ENCODE peak calls at places on chromosomes 7 and 10, in six cellular contexts. C is H1, P is GM12878, Z is GM12891, F is K562, B is HepG2. U is an unnamed sample.

GRCh38 chr7:151895695-151896485 is 19.0 kb upstream of the PRKAG2 start:
- DNase-seq in C (no peak), P (no peak), Z (no peak), F (no peak), B (no peak), U (no peak)

GRCh38 chr10:30231071-30231652 is 117.9 kb downstream of the MTPAP start:
- DNase-seq in C (no peak), P (no peak), Z (no peak), F (no peak), B (peak; percentile 13), U (no peak)

GRCh38 chr7:93148135-93148534 is at the start of gene SAMD9L:
- DNase-seq in C (no peak), P (no peak), Z (peak; percentile 18), F (no peak), B (no peak), U (no peak)

GRCh38 chr7:129739427-129739826 is 127.9 kb downstream of the NRF1 start:
- DNase-seq in C (no peak), P (no peak), Z (no peak), F (no peak), B (no peak), U (no peak)

GRCh38 chr7:151429232-151429554 is 10.7 kb downstream of the CRYGN start:
- DNase-seq in C (no peak), P (no peak), Z (no peak), F (no peak), B (no peak), U (no peak)

GRCh38 chr10:9957352-9957751 is 1060.3 kb upstream of the CELF2 start:
- DNase-seq in C (no peak), P (no peak), Z (no peak), F (no peak), B (no peak), U (no peak)

GRCh38 chr10:43292745-43293676 is 26.1 kb upstream of the RASGEF1A start:
- DNase-seq in C (no peak), P (no peak), Z (no peak), F (peak; percentile 68), B (peak; percentile 21), U (no peak)

GRCh38 chr7:142519077-142519789 is 230.0 kb upstream of the PRSS1 start:
- DNase-seq in C (no peak), P (no peak), Z (no peak), F (no peak), B (no peak), U (no peak)

GRCh38 chr10:3045471-3046209 is 21.7 kb upstream of the PFKP start:
- DNase-seq in C (peak; percentile 54), P (no peak), Z (no peak), F (peak; percentile 85), B (peak; percentile 27), U (no peak)

GRCh38 chr7:17044396-17044795 is 162.6 kb upstream of the AGR3 start:
- DNase-seq in C (no peak), P (no peak), Z (no peak), F (peak; percentile 40), B (peak; percentile 10), U (no peak)

GRCh38 chr7:5282464-5283316 is at the start of gene SLC29A4:
- DNase-seq in C (no peak), P (no peak), Z (no peak), F (peak; percentile 55), B (no peak), U (no peak)

GRCh38 chr7:9242604-9243003 is 809.2 kb downstream of the NXPH1 start:
- DNase-seq in C (no peak), P (no peak), Z (no peak), F (no peak), B (no peak), U (no peak)

GRCh38 chr10:73888514-73888913 is 14.2 kb upstream of the CAMK2G start:
- DNase-seq in C (no peak), P (no peak), Z (no peak), F (no peak), B (no peak), U (no peak)

GRCh38 chr7:92953657-92954056 is 117.3 kb upstream of the CDK6 start:
- DNase-seq in C (no peak), P (no peak), Z (no peak), F (peak; percentile 24), B (no peak), U (no peak)

GRCh38 chr10:1643161-1643910 is 94.0 kb downstream of the ADARB2 start:
- DNase-seq in C (peak; percentile 29), P (peak; percentile 53), Z (peak; percentile 46), F (peak; percentile 52), B (peak; percentile 5), U (no peak)

GRCh38 chr7:130150587-130150986 is 54.6 kb downstream of the TMEM209 start:
- DNase-seq in C (no peak), P (no peak), Z (no peak), F (no peak), B (no peak), U (no peak)

GRCh38 chr7:79142706-79143105 is 310.8 kb downstream of the MAGI2 start:
- DNase-seq in C (no peak), P (no peak), Z (no peak), F (no peak), B (no peak), U (no peak)

GRCh38 chr10:51327432-51327831 is 253.1 kb downstream of the PRKG1 start:
- DNase-seq in C (no peak), P (no peak), Z (no peak), F (no peak), B (no peak), U (no peak)

GRCh38 chr10:48454302-48455054 is 148.0 kb downstream of the MAPK8 start:
- DNase-seq in C (no peak), P (no peak), Z (no peak), F (no peak), B (no peak), U (no peak)

GRCh38 chr7:50739744-50740455 is 42.8 kb downstream of the GRB10 start:
- DNase-seq in C (no peak), P (no peak), Z (no peak), F (no peak), B (no peak), U (no peak)

GRCh38 chr10:78462728-78463228 is 429.1 kb downstream of the RPS24 start:
- DNase-seq in C (no peak), P (no peak), Z (no peak), F (no peak), B (no peak), U (no peak)

GRCh38 chr10:86373828-86374227 is 7.2 kb upstream of the GRID1 start:
- DNase-seq in C (no peak), P (no peak), Z (no peak), F (no peak), B (no peak), U (no peak)

GRCh38 chr10:78033623-78034470 is at the start of gene RPS24:
- DNase-seq in C (peak; percentile 90), P (peak; percentile 89), Z (peak; percentile 75), F (peak; percentile 100), B (peak; percentile 94), U (peak; percentile 79)

GRCh38 chr10:43237631-43238446 is 29.0 kb downstream of the RASGEF1A start:
- DNase-seq in C (no peak), P (no peak), Z (no peak), F (no peak), B (no peak), U (no peak)

GRCh38 chr10:4370376-4370775 is 455.6 kb upstream of the AKR1E2 start:
- DNase-seq in C (no peak), P (no peak), Z (no peak), F (no peak), B (no peak), U (no peak)

GRCh38 chr10:129491123-129491734 is 24.2 kb downstream of the MGMT start:
- DNase-seq in C (no peak), P (no peak), Z (no peak), F (no peak), B (no peak), U (no peak)

GRCh38 chr10:128000660-128001059 is 93.8 kb downstream of the PTPRE start:
- DNase-seq in C (no peak), P (no peak), Z (no peak), F (no peak), B (no peak), U (no peak)

GRCh38 chr10:79023489-79024162 is 45.1 kb upstream of the ZMIZ1 start:
- DNase-seq in C (no peak), P (no peak), Z (no peak), F (peak; percentile 30), B (no peak), U (no peak)

GRCh38 chr10:32972929-32973328 is 14.9 kb upstream of the ITGB1 start:
- DNase-seq in C (no peak), P (no peak), Z (no peak), F (no peak), B (no peak), U (no peak)

GRCh38 chr7:3697472-3697871 is 396.4 kb downstream of the SDK1 start:
- DNase-seq in C (no peak), P (no peak), Z (no peak), F (no peak), B (no peak), U (no peak)

GRCh38 chr7:88214456-88214855 is 5.4 kb downstream of the SRI start:
- DNase-seq in C (no peak), P (no peak), Z (no peak), F (no peak), B (no peak), U (no peak)

DNA sequence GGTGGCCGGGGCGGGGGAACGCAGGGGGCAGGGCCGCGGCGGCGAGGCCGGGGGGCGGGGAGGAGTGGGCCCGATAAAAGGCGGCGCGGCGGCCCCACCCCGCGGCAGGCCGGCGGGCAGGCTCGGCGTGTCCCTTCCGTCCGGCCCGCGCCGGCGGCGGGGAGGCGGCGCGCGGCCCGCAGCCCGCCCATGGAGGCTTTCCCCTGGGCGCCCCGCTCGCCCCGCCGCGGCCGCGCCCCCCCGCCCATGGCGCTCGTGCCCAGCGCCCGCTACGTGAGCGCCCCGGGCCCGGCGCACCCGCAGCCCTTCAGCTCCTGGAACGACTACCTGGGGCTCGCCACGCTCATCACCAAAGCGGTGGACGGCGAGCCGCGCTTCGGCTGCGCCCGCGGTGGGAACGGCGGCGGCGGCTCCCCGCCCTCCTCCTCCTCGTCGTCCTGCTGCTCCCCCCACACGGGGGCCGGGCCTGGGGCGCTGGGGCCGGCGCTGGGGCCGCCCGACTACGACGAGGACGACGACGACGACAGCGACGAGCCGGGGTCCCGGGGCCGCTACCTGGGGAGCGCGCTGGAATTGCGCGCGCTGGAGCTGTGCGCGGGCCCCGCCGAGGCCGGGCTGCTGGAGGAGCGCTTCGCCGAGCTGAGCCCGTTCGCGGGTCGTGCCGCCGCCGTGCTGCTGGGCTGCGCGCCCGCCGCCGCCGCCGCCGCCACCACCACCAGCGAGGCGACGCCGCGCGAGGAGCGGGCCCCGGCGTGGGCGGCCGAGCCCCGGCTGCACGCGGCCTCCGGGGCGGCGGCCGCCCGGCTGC is at the start of gene NANOS1:
- DNase-seq in C (no peak), P (no peak), Z (no peak), F (no peak), B (no peak), U (no peak)
- TF ChIP-seq POLR2A in C (no peak), P (peak; percentile 53), Z (no peak), F (no peak), B (peak; percentile 88), U (no peak)

GRCh38 chr7:70480913-70481579 is 650.9 kb upstream of the GALNT17 start:
- DNase-seq in C (no peak), P (no peak), Z (no peak), F (no peak), B (no peak), U (no peak)
- TF ChIP-seq TAF1 in C (no peak), P (no peak), Z (no peak), F (no peak), B (no peak), U (no peak)

GRCh38 chr7:103344453-103345149 is at the start of gene DNAJC2:
- DNase-seq in C (peak; percentile 63), P (peak; percentile 69), Z (peak; percentile 71), F (peak; percentile 98), B (peak; percentile 87), U (peak; percentile 71)
- TF ChIP-seq POLR2A in C (peak; percentile 91), P (peak; percentile 94), Z (peak; percentile 92), F (peak; percentile 95), B (peak; percentile 84), U (peak; percentile 92)

GRCh38 chr10:46530249-46531186 is 25.9 kb downstream of the GPRIN2 start:
- DNase-seq in C (no peak), P (no peak), Z (no peak), F (no peak), B (peak; percentile 49), U (no peak)
- TF ChIP-seq TAF1 in C (no peak), P (no peak), Z (no peak), F (no peak), B (no peak), U (no peak)

U was measured in GM12892.